ENCODE peak calls at places on chromosomes 16 and 17, in nine cellular contexts. N is transverse colon; L is lung; H is fibroblast of mammary gland; P is BE2C; F is fibroblast of the aortic adventitia; S is CD4-positive, alpha-beta T cell; D is cardiac fibroblast; Z is colonic mucosa. E is an unnamed sample.

GRCh38 chr17:81940538-81941483 is 3.7 kb upstream of the PYCR1 start:
- DNase-seq in N (no peak), L (no peak), H (no peak), P (peak; percentile 8), F (no peak), S (no peak), D (no peak), Z (no peak), E (no peak)

GRCh38 chr16:86029131-86029741 is 130.3 kb downstream of the IRF8 start:
- DNase-seq in N (peak; percentile 36), L (no peak), H (peak; percentile 13), P (peak; percentile 42), F (peak; percentile 30), S (no peak), D (peak; percentile 53), Z (peak; percentile 66), E (no peak)

GRCh38 chr17:69560987-69561441 is 146.5 kb downstream of the MAP2K6 start:
- DNase-seq in N (no peak), L (no peak), H (peak; percentile 25), P (no peak), F (no peak), S (no peak), D (no peak), Z (no peak), E (no peak)

GRCh38 chr17:61704935-61705449 is 114.0 kb upstream of the NACA2 start:
- DNase-seq in N (no peak), L (no peak), H (no peak), P (no peak), F (no peak), S (no peak), D (no peak), Z (no peak), E (no peak)

GRCh38 chr17:14201595-14201994 is 35.1 kb downstream of the CDRT15 start:
- DNase-seq in N (peak; percentile 29), L (no peak), H (no peak), P (no peak), F (no peak), S (peak; percentile 70), D (no peak), Z (no peak), E (no peak)

GRCh38 chr17:71970312-71970711 is 150.5 kb upstream of the SOX9 start:
- DNase-seq in N (no peak), L (no peak), H (peak; percentile 43), P (no peak), F (no peak), S (no peak), D (no peak), Z (no peak), E (no peak)

GRCh38 chr17:5464717-5465507 is 3.9 kb downstream of the DHX33 start:
- DNase-seq in N (no peak), L (no peak), H (no peak), P (no peak), F (no peak), S (no peak), D (no peak), Z (no peak), E (no peak)

GRCh38 chr17:70804161-70804560 is 634.8 kb downstream of the KCNJ2 start:
- DNase-seq in N (no peak), L (no peak), H (peak; percentile 32), P (no peak), F (no peak), S (no peak), D (peak; percentile 48), Z (no peak), E (no peak)

GRCh38 chr16:4847774-4848587 is 700 bp downstream of the UBN1 start:
- DNase-seq in N (peak; percentile 61), L (peak; percentile 61), H (peak; percentile 85), P (peak; percentile 41), F (peak; percentile 76), S (peak; percentile 27), D (peak; percentile 73), Z (peak; percentile 53), E (no peak)

GRCh38 chr17:51435641-51436091 is 175.3 kb downstream of the UTP18 start:
- DNase-seq in N (peak; percentile 48), L (peak; percentile 59), H (peak; percentile 8), P (peak; percentile 87), F (peak; percentile 2), S (peak; percentile 43), D (peak; percentile 3), Z (peak; percentile 42), E (no peak)

GRCh38 chr17:20234266-20234665 is 225.1 kb downstream of the SPECC1 start:
- DNase-seq in N (no peak), L (no peak), H (no peak), P (no peak), F (no peak), S (peak; percentile 2), D (no peak), Z (no peak), E (peak; percentile 50)

GRCh38 chr17:80423536-80424225 is 8.7 kb downstream of the ENDOV start:
- DNase-seq in N (no peak), L (no peak), H (no peak), P (no peak), F (no peak), S (no peak), D (no peak), Z (no peak), E (no peak)

GRCh38 chr16:73610605-73611177 is 562.8 kb upstream of the ZFHX3 start:
- DNase-seq in N (no peak), L (no peak), H (no peak), P (no peak), F (no peak), S (no peak), D (no peak), Z (no peak), E (no peak)

GRCh38 chr16:75379911-75380847 is 53.1 kb downstream of the CFDP1 start:
- DNase-seq in N (peak; percentile 44), L (peak; percentile 30), H (no peak), P (no peak), F (no peak), S (peak; percentile 37), D (no peak), Z (peak; percentile 27), E (peak; percentile 76)

GRCh38 chr16:54501797-54502196 is 215.2 kb upstream of the IRX3 start:
- DNase-seq in N (no peak), L (no peak), H (no peak), P (no peak), F (no peak), S (no peak), D (no peak), Z (no peak), E (no peak)

GRCh38 chr17:37137070-37137610 is 188.4 kb downstream of the AATF start:
- DNase-seq in N (no peak), L (no peak), H (no peak), P (no peak), F (no peak), S (no peak), D (no peak), Z (no peak), E (no peak)
- TF ChIP-seq CTCF in N (no peak), L (no peak), H (no peak), P (peak; percentile 35), F (no peak), S (no peak), D (no peak), Z (no peak), E (no peak)

DNA sequence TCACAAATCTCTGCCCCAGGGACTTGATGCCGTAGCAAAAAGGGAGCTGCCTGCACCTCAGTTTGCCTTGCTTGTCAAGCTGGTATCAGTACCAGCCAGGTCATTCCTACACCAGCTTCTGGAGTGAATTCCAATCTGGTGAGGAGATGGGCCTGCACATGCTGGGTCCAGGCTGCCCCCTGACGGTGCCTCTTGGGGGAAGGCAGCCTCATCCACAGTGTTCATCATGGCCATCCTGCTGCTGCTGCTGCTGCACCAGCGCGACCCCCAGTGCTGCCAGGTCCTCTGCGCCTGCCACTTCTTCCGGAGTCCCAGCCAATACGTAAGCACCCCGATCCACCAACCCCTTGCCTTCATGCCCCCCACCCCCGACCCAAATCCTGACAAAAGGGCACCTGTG is 8.3 kb downstream of the MRPL27 start:
- DNase-seq in N (no peak), L (no peak), H (no peak), P (no peak), F (no peak), S (no peak), D (peak; percentile 42), Z (no peak), E (no peak)
- TF ChIP-seq CTCF in N (no peak), L (no peak), H (no peak), P (no peak), F (no peak), S (no peak), D (peak; percentile 4), Z (no peak), E (no peak)

DNA sequence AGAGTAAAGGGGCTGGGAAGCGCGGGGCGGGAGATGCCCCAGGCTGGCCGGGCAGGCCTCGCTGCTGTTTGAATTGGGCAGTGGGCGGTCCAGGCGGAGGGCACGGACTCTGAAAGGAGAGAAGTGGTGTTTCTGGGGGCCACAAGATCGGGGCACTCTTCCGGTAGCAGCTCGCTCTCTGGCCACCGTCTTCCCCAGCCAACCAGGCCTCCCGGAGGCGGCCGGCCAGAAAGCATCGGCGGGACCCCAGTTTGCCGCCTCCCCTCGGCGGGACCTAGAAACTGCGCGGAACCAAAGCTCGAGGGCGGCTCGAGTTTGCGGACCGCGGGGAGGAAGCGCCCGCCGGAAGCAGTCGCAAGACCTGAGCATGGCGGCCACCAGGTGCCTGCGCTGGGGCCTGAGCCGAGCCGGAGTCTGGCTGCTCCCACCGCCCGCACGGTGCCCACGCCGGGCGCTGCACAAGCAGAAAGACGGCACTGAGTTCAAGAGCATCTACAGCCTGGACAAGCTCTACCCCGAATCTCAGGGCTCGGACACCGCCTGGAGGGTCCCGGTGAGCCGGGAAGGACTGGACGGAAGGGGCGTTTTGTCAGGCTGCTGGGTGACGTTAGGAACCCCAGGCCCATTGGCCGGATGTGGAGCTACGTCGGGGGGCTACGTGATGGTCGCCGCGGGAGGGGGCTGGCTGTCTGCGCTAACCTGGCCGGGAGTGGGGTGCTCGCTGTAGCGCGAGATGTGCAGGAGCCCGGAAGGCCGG is at the start of gene MRPL58:
- DNase-seq in N (peak; percentile 86), L (peak; percentile 83), H (peak; percentile 75), P (peak; percentile 93), F (peak; percentile 81), S (peak; percentile 81), D (peak; percentile 91), Z (peak; percentile 81), E (peak; percentile 57)
- TF ChIP-seq CTCF in N (peak; percentile 63), L (peak; percentile 54), H (peak; percentile 38), P (peak; percentile 44), F (peak; percentile 69), S (peak; percentile 75), D (peak; percentile 78), Z (no peak), E (peak; percentile 41)

DNA sequence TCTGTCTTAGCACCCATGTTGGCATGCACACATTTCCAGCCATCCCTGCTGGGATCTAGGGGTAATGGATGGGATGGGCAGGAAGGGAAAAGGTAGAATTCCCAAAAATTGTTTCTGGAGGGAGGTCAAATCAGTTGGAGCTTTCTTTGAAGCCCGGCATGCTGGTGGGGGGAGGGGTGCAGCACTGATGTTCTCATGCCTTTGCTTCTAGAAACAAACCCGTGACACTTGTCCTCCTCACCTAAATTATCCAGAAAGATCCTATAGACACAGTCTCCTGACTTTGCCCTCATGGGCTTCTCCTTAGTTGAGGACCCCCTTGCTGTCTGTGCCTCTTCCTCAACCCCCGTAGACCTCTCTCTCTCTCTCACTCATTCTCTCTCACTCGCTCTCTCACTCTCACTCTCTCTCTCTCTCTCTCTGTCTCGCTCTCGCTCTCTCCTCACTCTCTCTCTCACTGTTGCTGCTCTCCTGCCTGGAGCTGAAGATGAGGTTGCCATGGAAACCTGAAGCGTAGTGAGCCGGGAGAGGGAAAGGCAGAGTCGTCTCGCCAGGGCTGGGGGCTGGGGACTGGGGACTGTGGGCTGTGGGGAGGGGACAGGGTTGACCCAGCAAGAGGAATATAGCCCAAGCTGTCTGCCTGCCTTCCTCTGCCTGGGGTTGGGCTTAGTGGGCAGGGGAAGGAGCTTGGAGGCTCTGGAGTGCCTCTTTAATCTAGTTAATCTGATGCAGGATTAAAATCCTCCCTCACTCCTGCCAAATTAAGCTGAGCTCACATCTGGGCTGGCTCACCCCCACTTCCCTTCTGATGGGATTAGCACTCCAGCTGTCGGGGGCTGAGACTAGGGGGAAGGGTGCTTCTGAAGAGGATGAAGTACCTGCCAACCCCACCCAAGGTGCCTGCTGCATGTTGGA is 16.1 kb downstream of the LASP1 start:
- DNase-seq in N (no peak), L (no peak), H (peak; percentile 36), P (peak; percentile 51), F (peak; percentile 39), S (no peak), D (no peak), Z (no peak), E (no peak)
- TF ChIP-seq CTCF in N (no peak), L (no peak), H (no peak), P (no peak), F (no peak), S (no peak), D (no peak), Z (no peak), E (no peak)